ENCODE peak calls at places on chromosome 1, in six cellular contexts. D is GM23248, Z is nephron progenitor cell, N is midbrain, J is HAP-1, U is omental fat pad. T is an unnamed sample.

GRCh38 chr1:231533240-231533639 is 4.8 kb downstream of the TSNAX start:
- DNase-seq in N (no peak), J (no peak), Z (no peak), U (no peak), D (no peak), T (no peak)

GRCh38 chr1:61452354-61452990 is 272.5 kb downstream of the TM2D1 start:
- DNase-seq in N (no peak), U (no peak), J (peak), D (peak), Z (no peak), T (no peak)

GRCh38 chr1:98766241-98766640 is 104.7 kb downstream of the SNX7 start:
- DNase-seq in U (no peak), N (peak), Z (no peak), J (no peak), D (no peak), T (no peak)

GRCh38 chr1:110565565-110565964 is 40.6 kb downstream of the KCNA2 start:
- DNase-seq in J (no peak), Z (no peak), D (no peak), U (no peak), N (peak), T (no peak)

GRCh38 chr1:15110128-15110866 is 43.2 kb upstream of the TMEM51 start:
- DNase-seq in D (no peak), J (no peak), Z (no peak), U (no peak), N (no peak), T (no peak)

GRCh38 chr1:115089443-115090340 is at the start of gene TSPAN2:
- DNase-seq in D (peak), Z (peak), N (no peak), U (no peak), J (peak), T (peak)

GRCh38 chr1:3170566-3171453 is 101.8 kb downstream of the PRDM16 start:
- DNase-seq in U (no peak), Z (peak), N (peak), D (peak), J (no peak), T (no peak)

GRCh38 chr1:19430121-19431068 is 54.9 kb downstream of the CAPZB start:
- DNase-seq in D (peak), N (no peak), Z (no peak), U (no peak), J (no peak), T (peak)

GRCh38 chr1:98523256-98523655 is 138.3 kb upstream of the SNX7 start:
- DNase-seq in J (no peak), D (no peak), U (no peak), N (no peak), Z (no peak), T (no peak)

GRCh38 chr1:88802950-88803349 is 88.4 kb downstream of the GTF2B start:
- DNase-seq in U (no peak), D (peak), Z (no peak), N (no peak), J (no peak), T (peak)

GRCh38 chr1:46705408-46705807 is 13.5 kb downstream of the EFCAB14 start:
- DNase-seq in U (no peak), Z (no peak), D (no peak), N (no peak), J (no peak), T (no peak)

GRCh38 chr1:112263464-112263863 is 132.6 kb upstream of the CTTNBP2NL start:
- DNase-seq in N (no peak), Z (no peak), D (peak), J (no peak), U (no peak), T (peak)

GRCh38 chr1:226651732-226652105 is 87.4 kb downstream of the ITPKB start:
- DNase-seq in D (no peak), U (no peak), Z (no peak), J (no peak), N (peak), T (no peak)

GRCh38 chr1:29835486-29836273 is 599.4 kb downstream of the PTPRU start:
- DNase-seq in U (no peak), D (no peak), N (no peak), J (no peak), Z (no peak), T (peak)

GRCh38 chr1:39573736-39574624 is 2.6 kb downstream of the PABPC4 start:
- DNase-seq in U (no peak), Z (no peak), D (peak), N (peak), J (peak), T (peak)

GRCh38 chr1:42937836-42938595 is 20.7 kb downstream of the SLC2A1 start:
- DNase-seq in Z (no peak), D (no peak), N (no peak), U (no peak), J (no peak), T (no peak)

T was measured in fibroblast of mammary gland.